ENCODE peak calls at places on chromosomes 11 and 22, in seven cellular contexts. G is SJSA1; S is AG04449; E is amniotic stem cell; O is HTR-8/SVneo; K is activated naive CD4-positive, alpha-beta T cell; M is adipocyte. Y is an unnamed sample.

GRCh38 chr22:21026783-21027692 is 5.3 kb downstream of the SLC7A4 start:
- DNase-seq in G (no peak), S (no peak), E (no peak), O (no peak), K (no peak), M (peak), Y (no peak)

GRCh38 chr11:20353829-20354434 is 9.6 kb upstream of the HTATIP2 start:
- DNase-seq in G (no peak), S (no peak), E (no peak), O (no peak), K (no peak), M (peak), Y (no peak)

GRCh38 chr11:3220521-3221407 is 2.2 kb upstream of the MRGPRG start:
- DNase-seq in G (no peak), S (no peak), E (no peak), O (no peak), K (no peak), M (no peak), Y (no peak)

GRCh38 chr11:36817336-36817965 is 219.4 kb upstream of the RAG2 start:
- DNase-seq in G (no peak), S (no peak), E (no peak), O (no peak), K (no peak), M (no peak), Y (peak)

GRCh38 chr11:110481523-110481922 is 51.8 kb downstream of the FDX1 start:
- DNase-seq in G (no peak), S (no peak), E (no peak), O (no peak), K (no peak), M (no peak), Y (no peak)

GRCh38 chr11:12617632-12618031 is 56.6 kb upstream of the TEAD1 start:
- DNase-seq in G (no peak), S (no peak), E (no peak), O (no peak), K (no peak), M (no peak), Y (no peak)

GRCh38 chr22:44444341-44445306 is 53.4 kb downstream of the RTL6 start:
- DNase-seq in G (no peak), S (no peak), E (no peak), O (no peak), K (no peak), M (no peak), Y (no peak)

GRCh38 chr22:31327786-31328544 is 18.2 kb downstream of the PATZ1 start:
- DNase-seq in G (no peak), S (no peak), E (no peak), O (no peak), K (no peak), M (no peak), Y (no peak)

GRCh38 chr11:68976563-68976962 is 4.2 kb downstream of the MRGPRD start:
- DNase-seq in G (peak), S (no peak), E (no peak), O (no peak), K (no peak), M (peak), Y (no peak)

GRCh38 chr11:33043221-33043833 is 4.0 kb downstream of the TCP11L1 start:
- DNase-seq in G (no peak), S (no peak), E (no peak), O (no peak), K (no peak), M (no peak), Y (no peak)

GRCh38 chr11:62353841-62354240 is 16.6 kb downstream of the ASRGL1 start:
- DNase-seq in G (no peak), S (no peak), E (no peak), O (no peak), K (no peak), M (no peak), Y (no peak)

GRCh38 chr22:47630741-47631534 is 868.5 kb downstream of the TBC1D22A start:
- DNase-seq in G (no peak), S (no peak), E (no peak), O (no peak), K (no peak), M (no peak), Y (no peak)

GRCh38 chr22:31947296-31947695 is 3.0 kb downstream of the YWHAH start:
- DNase-seq in G (no peak), S (no peak), E (no peak), O (no peak), K (no peak), M (no peak), Y (no peak)

GRCh38 chr11:124276081-124276480 is 19.9 kb downstream of the OR8G5 start:
- DNase-seq in G (no peak), S (no peak), E (no peak), O (no peak), K (no peak), M (no peak), Y (no peak)

GRCh38 chr11:20035701-20036601 is 124.3 kb downstream of the DBX1 start:
- DNase-seq in G (peak), S (peak), E (no peak), O (peak), K (no peak), M (peak), Y (peak)

GRCh38 chr22:27252282-27253049 is 549.1 kb downstream of the MN1 start:
- DNase-seq in G (no peak), S (peak), E (no peak), O (peak), K (no peak), M (peak), Y (peak)

GRCh38 chr11:57459112-57460016 is 964 bp upstream of the RTN4RL2 start:
- DNase-seq in G (no peak), S (no peak), E (no peak), O (no peak), K (no peak), M (no peak), Y (no peak)

GRCh38 chr22:17120281-17120680 is 879 bp downstream of the TMEM121B start:
- DNase-seq in G (no peak), S (no peak), E (no peak), O (peak), K (no peak), M (peak), Y (no peak)

GRCh38 chr11:69244286-69244685 is 49.7 kb upstream of the MYEOV start:
- DNase-seq in G (no peak), S (no peak), E (no peak), O (no peak), K (no peak), M (no peak), Y (no peak)

GRCh38 chr11:34063061-34063795 is 11.7 kb downstream of the CAPRIN1 start:
- DNase-seq in G (no peak), S (no peak), E (no peak), O (no peak), K (no peak), M (peak), Y (no peak)

GRCh38 chr11:118544647-118545010 is 13.6 kb downstream of the TMEM25 start:
- DNase-seq in G (no peak), S (no peak), E (no peak), O (no peak), K (no peak), M (no peak), Y (no peak)

GRCh38 chr11:25453471-25453870 is 878.5 kb upstream of the ANO3 start:
- DNase-seq in G (no peak), S (no peak), E (no peak), O (no peak), K (no peak), M (no peak), Y (no peak)

GRCh38 chr22:27930246-27931060 is 11.4 kb upstream of the PITPNB start:
- DNase-seq in G (no peak), S (no peak), E (no peak), O (no peak), K (no peak), M (peak), Y (no peak)

GRCh38 chr22:31211504-31211861 is 615 bp upstream of the LIMK2 start:
- DNase-seq in G (no peak), S (no peak), E (no peak), O (no peak), K (no peak), M (no peak), Y (no peak)

GRCh38 chr11:47409440-47410403 is 1.3 kb downstream of the SLC39A13 start:
- DNase-seq in G (no peak), S (no peak), E (no peak), O (no peak), K (no peak), M (peak), Y (no peak)

GRCh38 chr11:35107866-35108265 is 31.1 kb upstream of the CD44 start:
- DNase-seq in G (no peak), S (no peak), E (no peak), O (no peak), K (no peak), M (no peak), Y (no peak)

GRCh38 chr11:85736121-85736520 is 50.1 kb upstream of the CCDC89 start:
- DNase-seq in G (no peak), S (no peak), E (no peak), O (no peak), K (no peak), M (no peak), Y (no peak)

GRCh38 chr11:5596611-5597201 is at the start of gene TRIM6:
- DNase-seq in G (peak), S (no peak), E (no peak), O (peak), K (no peak), M (peak), Y (peak)

GRCh38 chr11:110298298-110298765 is 1.9 kb upstream of the RDX start:
- DNase-seq in G (peak), S (no peak), E (no peak), O (no peak), K (no peak), M (no peak), Y (peak)

GRCh38 chr11:66639066-66639813 is 737 bp downstream of the RBM4 start:
- DNase-seq in G (no peak), S (no peak), E (no peak), O (peak), K (peak), M (peak), Y (no peak)

GRCh38 chr11:19076744-19077589 is 16.4 kb upstream of the MRGPRX2 start:
- DNase-seq in G (no peak), S (no peak), E (peak), O (peak), K (peak), M (peak), Y (peak)

GRCh38 chr11:112297248-112297866 is 36.7 kb upstream of the PLET1 start:
- DNase-seq in G (no peak), S (no peak), E (no peak), O (no peak), K (no peak), M (no peak), Y (no peak)

GRCh38 chr11:17423533-17424310 is 35.3 kb upstream of the KCNJ11 start:
- DNase-seq in G (no peak), S (no peak), E (no peak), O (no peak), K (no peak), M (no peak), Y (no peak)

GRCh38 chr11:67503119-67504022 is 1.8 kb downstream of the PITPNM1 start:
- DNase-seq in G (peak), S (no peak), E (no peak), O (no peak), K (no peak), M (no peak), Y (no peak)

GRCh38 chr11:35389897-35390462 is 29.4 kb downstream of the SLC1A2 start:
- DNase-seq in G (no peak), S (no peak), E (no peak), O (no peak), K (no peak), M (no peak), Y (no peak)